ENCODE peak calls at places on chromosome 2, in eight cellular contexts. One of them, this sample, is unnamed.

GRCh38 chr2:60468390-60469085 is 84.9 kb downstream of the BCL11A start:
- DNase-seq in activated CD8-positive, alpha-beta memory T cell treated with anti-CD3 and anti-CD28 coated beads, Interleukin-2, amount 50 U/mL, for 4 hours: no peak
- DNase-seq in NCI-H345: no peak
- DNase-seq in T-helper 1 cell: no peak
- DNase-seq in activated CD4-positive, CD25-positive, alpha-beta regulatory T cell: no peak
- DNase-seq in substantia nigra: no peak
- DNase-seq in psoas muscle: no peak
- DNase-seq in HCEC 1CT: no peak
- DNase-seq in this sample: no peak

GRCh38 chr2:21367421-21367820 is 243.7 kb downstream of the TDRD15 start:
- DNase-seq in activated CD8-positive, alpha-beta memory T cell treated with anti-CD3 and anti-CD28 coated beads, Interleukin-2, amount 50 U/mL, for 4 hours: no peak
- DNase-seq in NCI-H345: no peak
- DNase-seq in T-helper 1 cell: no peak
- DNase-seq in activated CD4-positive, CD25-positive, alpha-beta regulatory T cell: no peak
- DNase-seq in substantia nigra: no peak
- DNase-seq in psoas muscle: no peak
- DNase-seq in HCEC 1CT: no peak
- DNase-seq in this sample: peak

GRCh38 chr2:161414385-161415040 is 1.6 kb upstream of the TBR1 start:
- DNase-seq in activated CD8-positive, alpha-beta memory T cell treated with anti-CD3 and anti-CD28 coated beads, Interleukin-2, amount 50 U/mL, for 4 hours: peak
- DNase-seq in NCI-H345: peak
- DNase-seq in T-helper 1 cell: no peak
- DNase-seq in activated CD4-positive, CD25-positive, alpha-beta regulatory T cell: no peak
- DNase-seq in substantia nigra: no peak
- DNase-seq in psoas muscle: peak
- DNase-seq in HCEC 1CT: peak
- DNase-seq in this sample: no peak

GRCh38 chr2:12543452-12544220 is 173.1 kb upstream of the TRIB2 start:
- DNase-seq in activated CD8-positive, alpha-beta memory T cell treated with anti-CD3 and anti-CD28 coated beads, Interleukin-2, amount 50 U/mL, for 4 hours: no peak
- DNase-seq in NCI-H345: peak
- DNase-seq in T-helper 1 cell: no peak
- DNase-seq in activated CD4-positive, CD25-positive, alpha-beta regulatory T cell: no peak
- DNase-seq in substantia nigra: no peak
- DNase-seq in psoas muscle: no peak
- DNase-seq in HCEC 1CT: peak
- DNase-seq in this sample: peak

GRCh38 chr2:23413641-23414040 is 28.7 kb downstream of the KLHL29 start:
- DNase-seq in activated CD8-positive, alpha-beta memory T cell treated with anti-CD3 and anti-CD28 coated beads, Interleukin-2, amount 50 U/mL, for 4 hours: no peak
- DNase-seq in NCI-H345: no peak
- DNase-seq in T-helper 1 cell: no peak
- DNase-seq in activated CD4-positive, CD25-positive, alpha-beta regulatory T cell: no peak
- DNase-seq in substantia nigra: no peak
- DNase-seq in psoas muscle: no peak
- DNase-seq in HCEC 1CT: no peak
- DNase-seq in this sample: no peak

GRCh38 chr2:171432969-171433762 is 624 bp downstream of the METTL8 start:
- DNase-seq in activated CD8-positive, alpha-beta memory T cell treated with anti-CD3 and anti-CD28 coated beads, Interleukin-2, amount 50 U/mL, for 4 hours: peak
- DNase-seq in NCI-H345: peak
- DNase-seq in T-helper 1 cell: no peak
- DNase-seq in activated CD4-positive, CD25-positive, alpha-beta regulatory T cell: peak
- DNase-seq in substantia nigra: no peak
- DNase-seq in psoas muscle: peak
- DNase-seq in HCEC 1CT: no peak
- DNase-seq in this sample: peak

GRCh38 chr2:128783896-128784295 is 465.2 kb upstream of the HS6ST1 start:
- DNase-seq in activated CD8-positive, alpha-beta memory T cell treated with anti-CD3 and anti-CD28 coated beads, Interleukin-2, amount 50 U/mL, for 4 hours: no peak
- DNase-seq in NCI-H345: no peak
- DNase-seq in T-helper 1 cell: no peak
- DNase-seq in activated CD4-positive, CD25-positive, alpha-beta regulatory T cell: no peak
- DNase-seq in substantia nigra: peak
- DNase-seq in psoas muscle: no peak
- DNase-seq in HCEC 1CT: no peak
- DNase-seq in this sample: no peak

GRCh38 chr2:128841803-128842202 is 523.1 kb upstream of the HS6ST1 start:
- DNase-seq in activated CD8-positive, alpha-beta memory T cell treated with anti-CD3 and anti-CD28 coated beads, Interleukin-2, amount 50 U/mL, for 4 hours: no peak
- DNase-seq in NCI-H345: no peak
- DNase-seq in T-helper 1 cell: no peak
- DNase-seq in activated CD4-positive, CD25-positive, alpha-beta regulatory T cell: no peak
- DNase-seq in substantia nigra: no peak
- DNase-seq in psoas muscle: no peak
- DNase-seq in HCEC 1CT: no peak
- DNase-seq in this sample: no peak

GRCh38 chr2:191910518-191910917 is 63.6 kb upstream of the CAVIN2 start:
- DNase-seq in activated CD8-positive, alpha-beta memory T cell treated with anti-CD3 and anti-CD28 coated beads, Interleukin-2, amount 50 U/mL, for 4 hours: no peak
- DNase-seq in NCI-H345: no peak
- DNase-seq in T-helper 1 cell: no peak
- DNase-seq in activated CD4-positive, CD25-positive, alpha-beta regulatory T cell: no peak
- DNase-seq in substantia nigra: no peak
- DNase-seq in psoas muscle: no peak
- DNase-seq in HCEC 1CT: peak
- DNase-seq in this sample: peak

GRCh38 chr2:159292157-159292556 is 5.7 kb upstream of the WDSUB1 start:
- DNase-seq in activated CD8-positive, alpha-beta memory T cell treated with anti-CD3 and anti-CD28 coated beads, Interleukin-2, amount 50 U/mL, for 4 hours: no peak
- DNase-seq in NCI-H345: no peak
- DNase-seq in T-helper 1 cell: no peak
- DNase-seq in activated CD4-positive, CD25-positive, alpha-beta regulatory T cell: no peak
- DNase-seq in substantia nigra: no peak
- DNase-seq in psoas muscle: no peak
- DNase-seq in HCEC 1CT: no peak
- DNase-seq in this sample: no peak

GRCh38 chr2:237692601-237693079 is 65.3 kb downstream of the LRRFIP1 start:
- DNase-seq in activated CD8-positive, alpha-beta memory T cell treated with anti-CD3 and anti-CD28 coated beads, Interleukin-2, amount 50 U/mL, for 4 hours: no peak
- DNase-seq in NCI-H345: peak
- DNase-seq in T-helper 1 cell: no peak
- DNase-seq in activated CD4-positive, CD25-positive, alpha-beta regulatory T cell: no peak
- DNase-seq in substantia nigra: no peak
- DNase-seq in psoas muscle: no peak
- DNase-seq in HCEC 1CT: peak
- DNase-seq in this sample: peak

GRCh38 chr2:213125646-213126347 is 25.6 kb downstream of the IKZF2 start:
- DNase-seq in activated CD8-positive, alpha-beta memory T cell treated with anti-CD3 and anti-CD28 coated beads, Interleukin-2, amount 50 U/mL, for 4 hours: no peak
- DNase-seq in NCI-H345: no peak
- DNase-seq in T-helper 1 cell: no peak
- DNase-seq in activated CD4-positive, CD25-positive, alpha-beta regulatory T cell: no peak
- DNase-seq in substantia nigra: no peak
- DNase-seq in psoas muscle: no peak
- DNase-seq in HCEC 1CT: peak
- DNase-seq in this sample: no peak

GRCh38 chr2:86622878-86623548 is 652 bp downstream of the RNF103 start:
- DNase-seq in activated CD8-positive, alpha-beta memory T cell treated with anti-CD3 and anti-CD28 coated beads, Interleukin-2, amount 50 U/mL, for 4 hours: peak
- DNase-seq in NCI-H345: peak
- DNase-seq in T-helper 1 cell: no peak
- DNase-seq in activated CD4-positive, CD25-positive, alpha-beta regulatory T cell: peak
- DNase-seq in substantia nigra: peak
- DNase-seq in psoas muscle: peak
- DNase-seq in HCEC 1CT: peak
- DNase-seq in this sample: peak

GRCh38 chr2:84481702-84482101 is 22.6 kb upstream of the SUCLG1 start:
- DNase-seq in activated CD8-positive, alpha-beta memory T cell treated with anti-CD3 and anti-CD28 coated beads, Interleukin-2, amount 50 U/mL, for 4 hours: peak
- DNase-seq in NCI-H345: no peak
- DNase-seq in T-helper 1 cell: no peak
- DNase-seq in activated CD4-positive, CD25-positive, alpha-beta regulatory T cell: no peak
- DNase-seq in substantia nigra: no peak
- DNase-seq in psoas muscle: no peak
- DNase-seq in HCEC 1CT: peak
- DNase-seq in this sample: peak

GRCh38 chr2:109185801-109186570 is 57.0 kb downstream of the SH3RF3 start:
- DNase-seq in activated CD8-positive, alpha-beta memory T cell treated with anti-CD3 and anti-CD28 coated beads, Interleukin-2, amount 50 U/mL, for 4 hours: no peak
- DNase-seq in NCI-H345: no peak
- DNase-seq in T-helper 1 cell: no peak
- DNase-seq in activated CD4-positive, CD25-positive, alpha-beta regulatory T cell: no peak
- DNase-seq in substantia nigra: no peak
- DNase-seq in psoas muscle: peak
- DNase-seq in HCEC 1CT: peak
- DNase-seq in this sample: peak

GRCh38 chr2:71558300-71559051 is 105.1 kb downstream of the DYSF start:
- DNase-seq in activated CD8-positive, alpha-beta memory T cell treated with anti-CD3 and anti-CD28 coated beads, Interleukin-2, amount 50 U/mL, for 4 hours: no peak
- DNase-seq in NCI-H345: no peak
- DNase-seq in T-helper 1 cell: no peak
- DNase-seq in activated CD4-positive, CD25-positive, alpha-beta regulatory T cell: no peak
- DNase-seq in substantia nigra: no peak
- DNase-seq in psoas muscle: no peak
- DNase-seq in HCEC 1CT: no peak
- DNase-seq in this sample: peak

GRCh38 chr2:239735131-239735828 is 289.9 kb downstream of the NDUFA10 start:
- DNase-seq in activated CD8-positive, alpha-beta memory T cell treated with anti-CD3 and anti-CD28 coated beads, Interleukin-2, amount 50 U/mL, for 4 hours: no peak
- DNase-seq in NCI-H345: peak
- DNase-seq in T-helper 1 cell: no peak
- DNase-seq in activated CD4-positive, CD25-positive, alpha-beta regulatory T cell: no peak
- DNase-seq in substantia nigra: peak
- DNase-seq in psoas muscle: no peak
- DNase-seq in HCEC 1CT: no peak
- DNase-seq in this sample: no peak

GRCh38 chr2:5803547-5803946 is 111.4 kb downstream of the SOX11 start:
- DNase-seq in activated CD8-positive, alpha-beta memory T cell treated with anti-CD3 and anti-CD28 coated beads, Interleukin-2, amount 50 U/mL, for 4 hours: no peak
- DNase-seq in NCI-H345: no peak
- DNase-seq in T-helper 1 cell: no peak
- DNase-seq in activated CD4-positive, CD25-positive, alpha-beta regulatory T cell: no peak
- DNase-seq in substantia nigra: no peak
- DNase-seq in psoas muscle: no peak
- DNase-seq in HCEC 1CT: no peak
- DNase-seq in this sample: peak

GRCh38 chr2:45494275-45494977 is 116.6 kb downstream of the SRBD1 start:
- DNase-seq in activated CD8-positive, alpha-beta memory T cell treated with anti-CD3 and anti-CD28 coated beads, Interleukin-2, amount 50 U/mL, for 4 hours: no peak
- DNase-seq in NCI-H345: peak
- DNase-seq in T-helper 1 cell: no peak
- DNase-seq in activated CD4-positive, CD25-positive, alpha-beta regulatory T cell: no peak
- DNase-seq in substantia nigra: no peak
- DNase-seq in psoas muscle: no peak
- DNase-seq in HCEC 1CT: peak
- DNase-seq in this sample: peak

GRCh38 chr2:127695491-127696472 is 5.5 kb upstream of the SFT2D3 start:
- DNase-seq in activated CD8-positive, alpha-beta memory T cell treated with anti-CD3 and anti-CD28 coated beads, Interleukin-2, amount 50 U/mL, for 4 hours: no peak
- DNase-seq in NCI-H345: no peak
- DNase-seq in T-helper 1 cell: no peak
- DNase-seq in activated CD4-positive, CD25-positive, alpha-beta regulatory T cell: no peak
- DNase-seq in substantia nigra: peak
- DNase-seq in psoas muscle: peak
- DNase-seq in HCEC 1CT: peak
- DNase-seq in this sample: no peak

GRCh38 chr2:26438926-26439325 is 37.2 kb downstream of the DRC1 start:
- DNase-seq in activated CD8-positive, alpha-beta memory T cell treated with anti-CD3 and anti-CD28 coated beads, Interleukin-2, amount 50 U/mL, for 4 hours: no peak
- DNase-seq in NCI-H345: no peak
- DNase-seq in T-helper 1 cell: no peak
- DNase-seq in activated CD4-positive, CD25-positive, alpha-beta regulatory T cell: no peak
- DNase-seq in substantia nigra: no peak
- DNase-seq in psoas muscle: no peak
- DNase-seq in HCEC 1CT: no peak
- DNase-seq in this sample: no peak

GRCh38 chr2:37881397-37881796 is 43.7 kb upstream of the RMDN2 start:
- DNase-seq in activated CD8-positive, alpha-beta memory T cell treated with anti-CD3 and anti-CD28 coated beads, Interleukin-2, amount 50 U/mL, for 4 hours: no peak
- DNase-seq in NCI-H345: peak
- DNase-seq in T-helper 1 cell: no peak
- DNase-seq in activated CD4-positive, CD25-positive, alpha-beta regulatory T cell: no peak
- DNase-seq in substantia nigra: no peak
- DNase-seq in psoas muscle: no peak
- DNase-seq in HCEC 1CT: no peak
- DNase-seq in this sample: no peak

GRCh38 chr2:55180374-55180773 is 51.7 kb downstream of the CLHC1 start:
- DNase-seq in activated CD8-positive, alpha-beta memory T cell treated with anti-CD3 and anti-CD28 coated beads, Interleukin-2, amount 50 U/mL, for 4 hours: no peak
- DNase-seq in NCI-H345: no peak
- DNase-seq in T-helper 1 cell: no peak
- DNase-seq in activated CD4-positive, CD25-positive, alpha-beta regulatory T cell: no peak
- DNase-seq in substantia nigra: no peak
- DNase-seq in psoas muscle: no peak
- DNase-seq in HCEC 1CT: no peak
- DNase-seq in this sample: no peak

GRCh38 chr2:25664531-25665307 is 8.7 kb downstream of the DTNB start:
- DNase-seq in activated CD8-positive, alpha-beta memory T cell treated with anti-CD3 and anti-CD28 coated beads, Interleukin-2, amount 50 U/mL, for 4 hours: no peak
- DNase-seq in NCI-H345: peak
- DNase-seq in T-helper 1 cell: no peak
- DNase-seq in activated CD4-positive, CD25-positive, alpha-beta regulatory T cell: no peak
- DNase-seq in substantia nigra: peak
- DNase-seq in psoas muscle: peak
- DNase-seq in HCEC 1CT: peak
- DNase-seq in this sample: peak